ENCODE peak calls at places on chromosomes 13 and 19, in eight cellular contexts. D is neural progenitor cell; T is uterus; I is upper lobe of right lung; W is occipital lobe; S is right atrium auricular region; Y is activated T-helper 9 cell treated with anti-CD3 and anti-CD28 coated beads, Interleukin-2, amount 50 U/mL, for 16 hours; L is CD4-positive, alpha-beta T cell. H is an unnamed sample.

GRCh38 chr19:8610041-8610927 is at the start of gene ADAMTS10:
- DNase-seq in D (peak), T (peak), I (no peak), W (no peak), S (no peak), Y (peak), L (peak), H (no peak)

GRCh38 chr19:5958074-5958850 is 19.7 kb downstream of the RANBP3 start:
- DNase-seq in D (no peak), T (no peak), I (no peak), W (no peak), S (no peak), Y (no peak), L (no peak), H (no peak)

GRCh38 chr13:110835721-110836599 is 78.9 kb downstream of the ANKRD10 start:
- DNase-seq in D (no peak), T (no peak), I (no peak), W (no peak), S (no peak), Y (no peak), L (no peak), H (no peak)

GRCh38 chr19:38717051-38717450 is 27.2 kb downstream of the CAPN12 start:
- DNase-seq in D (no peak), T (no peak), I (no peak), W (no peak), S (no peak), Y (no peak), L (no peak), H (no peak)

GRCh38 chr19:50794778-50795664 is 4.8 kb downstream of the ACP4 start:
- DNase-seq in D (no peak), T (no peak), I (peak), W (no peak), S (no peak), Y (no peak), L (no peak), H (no peak)

GRCh38 chr13:53237696-53238095 is 209.1 kb downstream of the OLFM4 start:
- DNase-seq in D (peak), T (no peak), I (no peak), W (no peak), S (no peak), Y (no peak), L (no peak), H (no peak)

GRCh38 chr13:40984670-40985366 is 34.3 kb downstream of the ELF1 start:
- DNase-seq in D (no peak), T (no peak), I (no peak), W (no peak), S (no peak), Y (no peak), L (no peak), H (no peak)

GRCh38 chr13:110298221-110298565 is 8.8 kb downstream of the COL4A1 start:
- DNase-seq in D (no peak), T (no peak), I (no peak), W (no peak), S (no peak), Y (no peak), L (no peak), H (no peak)

GRCh38 chr19:37691881-37692504 is 27.6 kb downstream of the ZNF607 start:
- DNase-seq in D (peak), T (peak), I (peak), W (peak), S (peak), Y (peak), L (peak), H (peak)

GRCh38 chr19:3357362-3357730 is 9.0 kb upstream of the NFIC start:
- DNase-seq in D (no peak), T (no peak), I (no peak), W (no peak), S (no peak), Y (no peak), L (no peak), H (no peak)

GRCh38 chr19:45340899-45341453 is 426 bp downstream of the KLC3 start:
- DNase-seq in D (peak), T (no peak), I (no peak), W (no peak), S (no peak), Y (no peak), L (peak), H (no peak)

GRCh38 chr19:43465468-43466120 is at the start of gene LYPD3:
- DNase-seq in D (peak), T (peak), I (no peak), W (no peak), S (no peak), Y (no peak), L (no peak), H (no peak)

GRCh38 chr19:19997656-19998268 is 41.5 kb downstream of the ZNF682 start:
- DNase-seq in D (peak), T (no peak), I (no peak), W (no peak), S (no peak), Y (peak), L (peak), H (no peak)

GRCh38 chr19:49056101-49056901 is 1.2 kb downstream of the CGB7 start:
- DNase-seq in D (peak), T (peak), I (peak), W (no peak), S (no peak), Y (peak), L (no peak), H (no peak)

GRCh38 chr13:38902551-38902950 is 88.1 kb downstream of the STOML3 start:
- DNase-seq in D (no peak), T (no peak), I (no peak), W (no peak), S (no peak), Y (no peak), L (no peak), H (no peak)

GRCh38 chr13:43573787-43574562 is 212.8 kb downstream of the ENOX1 start:
- DNase-seq in D (no peak), T (no peak), I (no peak), W (no peak), S (no peak), Y (no peak), L (no peak), H (no peak)

GRCh38 chr19:35337984-35338296 is 9.0 kb downstream of the CD22 start:
- DNase-seq in D (no peak), T (no peak), I (no peak), W (no peak), S (no peak), Y (no peak), L (no peak), H (no peak)

GRCh38 chr13:105518086-105518485 is 1017.4 kb downstream of the EFNB2 start:
- DNase-seq in D (no peak), T (no peak), I (no peak), W (no peak), S (no peak), Y (no peak), L (no peak), H (no peak)

GRCh38 chr13:111315347-111315995 is 5.0 kb upstream of the TEX29 start:
- DNase-seq in D (no peak), T (no peak), I (no peak), W (no peak), S (no peak), Y (no peak), L (no peak), H (no peak)

GRCh38 chr13:65560936-65561335 is 1669.2 kb downstream of the PCDH9 start:
- DNase-seq in D (no peak), T (no peak), I (no peak), W (no peak), S (no peak), Y (no peak), L (no peak), H (no peak)

GRCh38 chr19:33500586-33500985 is 21.0 kb downstream of the PEPD start:
- DNase-seq in D (no peak), T (no peak), I (no peak), W (no peak), S (no peak), Y (no peak), L (no peak), H (no peak)

GRCh38 chr19:51726049-51726448 is 2.3 kb upstream of the HAS1 start:
- DNase-seq in D (no peak), T (peak), I (no peak), W (peak), S (no peak), Y (no peak), L (no peak), H (no peak)

H was measured in esophagus muscularis mucosa.